ENCODE peak calls at places on chromosomes 5 and 9, in nine cellular contexts. I is HCT116; T is RWPE2; S is thoracic aorta; D is CD4-positive, alpha-beta memory T cell; J is left ventricle myocardium inferior; O is IMR-90; Z is colonic mucosa; Y is GM06990. C is an unnamed sample.
A peak's percentile ranks its signal among the peaks of the same experiment; 100 is the strongest.

GRCh38 chr9:132637801-132638200 is 32.0 kb downstream of the DDX31 start:
- DNase-seq in O (no peak), J (no peak), Y (no peak), I (no peak), S (no peak), D (no peak), Z (no peak), T (no peak), C (no peak)

GRCh38 chr5:154624341-154624740 is 130.8 kb upstream of the LARP1 start:
- DNase-seq in J (no peak), S (no peak), D (no peak), T (no peak), O (no peak), I (no peak), Z (no peak), Y (no peak), C (no peak)

GRCh38 chr9:131739192-131739961 is 499 bp downstream of the RAPGEF1 start:
- DNase-seq in J (peak; percentile 41), I (no peak), S (no peak), D (peak; percentile 47), O (no peak), T (no peak), Z (peak; percentile 51), Y (peak; percentile 59), C (no peak)

GRCh38 chr5:132877938-132878337 is 4.5 kb downstream of the LEAP2 start:
- DNase-seq in J (peak; percentile 23), D (no peak), Y (no peak), S (no peak), O (peak; percentile 82), T (no peak), Z (peak; percentile 70), I (no peak), C (no peak)

GRCh38 chr9:2570615-2571479 is 50.7 kb upstream of the VLDLR start:
- DNase-seq in D (no peak), I (peak; percentile 79), T (no peak), O (peak; percentile 62), J (peak; percentile 93), Y (peak; percentile 13), S (peak; percentile 69), Z (peak; percentile 96), C (no peak)

GRCh38 chr5:171418982-171419662 is at the start of gene FGF18:
- DNase-seq in Z (peak; percentile 47), I (peak; percentile 56), Y (peak; percentile 65), D (peak; percentile 24), O (peak; percentile 51), J (peak; percentile 62), S (no peak), T (peak; percentile 78), C (no peak)

GRCh38 chr5:133026664-133027153 is 360 bp upstream of the ZCCHC10 start:
- DNase-seq in T (no peak), I (no peak), J (no peak), Y (no peak), S (no peak), O (no peak), D (no peak), Z (no peak), C (no peak)

GRCh38 chr5:77640577-77641396 is 2.3 kb upstream of the OTP start:
- DNase-seq in I (no peak), D (no peak), Z (no peak), Y (no peak), O (no peak), T (no peak), J (no peak), S (no peak), C (no peak)

GRCh38 chr9:93089481-93089991 is 6.5 kb upstream of the CARD19 start:
- DNase-seq in J (no peak), S (no peak), Y (no peak), Z (peak; percentile 15), I (no peak), T (no peak), O (no peak), D (no peak), C (no peak)

GRCh38 chr9:71816782-71817549 is 48.7 kb upstream of the CEMIP2 start:
- DNase-seq in Z (no peak), I (no peak), O (no peak), S (no peak), Y (no peak), J (no peak), T (no peak), D (no peak), C (no peak)

GRCh38 chr9:136964171-136964689 is 12.2 kb downstream of the LCN12 start:
- DNase-seq in T (no peak), O (no peak), D (no peak), Y (no peak), J (no peak), I (no peak), Z (peak; percentile 88), S (no peak), C (no peak)

GRCh38 chr9:74458832-74459231 is 38.3 kb upstream of the RORB start:
- DNase-seq in O (no peak), Y (no peak), T (no peak), I (no peak), S (no peak), J (no peak), D (no peak), Z (no peak), C (no peak)

GRCh38 chr9:91428927-91429351 is 5.3 kb upstream of the NFIL3 start:
- DNase-seq in S (no peak), J (no peak), O (peak; percentile 86), T (no peak), Y (no peak), Z (no peak), I (no peak), D (no peak), C (no peak)

GRCh38 chr5:75523275-75523674 is 11.6 kb downstream of the POLK start:
- DNase-seq in Y (no peak), T (no peak), I (no peak), S (no peak), O (no peak), Z (no peak), J (no peak), D (no peak), C (no peak)

GRCh38 chr5:56812110-56812509 is 3.2 kb upstream of the MAP3K1 start:
- DNase-seq in O (peak; percentile 29), S (no peak), Y (no peak), D (no peak), I (no peak), J (no peak), Z (no peak), T (no peak), C (no peak)

GRCh38 chr5:56816546-56817081 is 1.3 kb downstream of the MAP3K1 start:
- DNase-seq in O (peak; percentile 54), I (no peak), Y (peak; percentile 84), T (peak; percentile 66), Z (peak; percentile 68), D (peak; percentile 69), S (no peak), J (peak; percentile 45), C (peak; percentile 58)

GRCh38 chr5:112684737-112685136 is 52.9 kb upstream of the APC start:
- DNase-seq in J (no peak), Z (no peak), O (peak; percentile 74), I (no peak), S (no peak), Y (no peak), D (no peak), T (no peak), C (no peak)

GRCh38 chr9:107269681-107270080 is 13.4 kb upstream of the RAD23B start:
- DNase-seq in O (peak; percentile 55), I (no peak), S (no peak), Z (no peak), Y (no peak), T (no peak), J (no peak), D (no peak), C (no peak)

GRCh38 chr9:97529363-97530076 is 28.1 kb downstream of the TMOD1 start:
- DNase-seq in Y (peak; percentile 50), Z (no peak), T (no peak), I (no peak), O (peak; percentile 43), S (no peak), J (peak; percentile 47), D (no peak), C (no peak)

DNA sequence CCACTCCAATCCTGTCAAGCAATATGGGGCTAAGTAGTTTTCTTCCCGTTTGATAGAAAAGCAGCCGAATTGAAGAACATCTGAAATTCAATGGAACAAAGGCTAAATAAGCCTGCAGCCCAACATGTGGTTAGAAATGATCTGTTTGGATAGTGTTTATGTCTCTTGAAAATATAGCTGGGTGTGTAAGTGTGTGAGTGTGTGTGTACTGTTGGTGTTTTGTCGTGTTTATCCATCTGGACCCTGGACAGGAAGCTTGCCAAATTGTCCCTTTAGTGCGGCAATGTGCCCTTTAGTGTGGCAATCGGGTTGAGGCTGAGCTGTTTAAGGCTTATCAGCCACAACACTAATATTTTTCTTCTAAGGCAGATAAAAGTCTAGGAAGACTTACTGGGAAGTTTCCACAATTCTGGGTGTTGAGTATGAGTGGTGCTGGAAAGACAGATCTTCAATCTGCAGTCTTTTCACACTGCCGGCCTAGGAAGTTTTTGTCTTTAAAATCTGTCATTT is 180.2 kb downstream of the YTHDC2 start:
- DNase-seq in Y (no peak), J (no peak), I (no peak), S (no peak), Z (no peak), T (no peak), D (no peak), O (no peak), C (no peak)
- H3K27me3 ChIP-seq in Y (no peaks in the 10 kb centered on the region), J (peaks cover 25% of the 10 kb centered on the region), I (peaks cover 64% of the 10 kb centered on the region), S (no peaks in the 10 kb centered on the region), Z (peaks cover 8% of the 10 kb centered on the region), T (peaks cover 41% of the 10 kb centered on the region), D (no peaks in the 10 kb centered on the region), O (peaks cover 20% of the 10 kb centered on the region), C (no peaks in the 10 kb centered on the region)

DNA sequence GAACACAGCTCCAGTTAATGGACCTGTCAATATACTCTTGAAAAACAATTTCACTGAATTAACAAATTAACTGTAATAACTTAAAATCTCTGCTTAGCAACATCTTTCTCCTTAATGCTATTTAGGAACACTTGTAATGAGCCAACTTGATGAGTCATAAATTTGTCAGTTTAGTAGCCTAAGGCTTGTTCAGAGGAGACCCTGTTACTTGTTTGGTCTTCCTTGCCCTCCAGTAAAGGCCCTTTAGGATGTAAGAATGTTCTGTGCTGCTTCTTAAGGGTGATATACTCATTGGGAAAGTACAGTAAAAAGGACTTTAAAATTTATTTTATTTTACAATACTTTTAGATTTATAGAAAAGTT is 11.4 kb upstream of the MATR3 start:
- DNase-seq in I (no peak), S (no peak), Y (no peak), Z (no peak), T (no peak), D (no peak), J (no peak), O (peak; percentile 55), C (no peak)
- H3K36me3 ChIP-seq in I (peaks cover 83% of the 10 kb centered on the region), S (peaks cover 3% of the 10 kb centered on the region), Y (peaks cover 20% of the 10 kb centered on the region), Z (no peaks in the 10 kb centered on the region), T (peaks cover 99% of the 10 kb centered on the region), D (peaks cover 5% of the 10 kb centered on the region), J (peaks cover 68% of the 10 kb centered on the region), O (peaks cover 27% of the 10 kb centered on the region), C (no peaks in the 10 kb centered on the region)

GRCh38 chr5:176823869-176824412 is 13.6 kb downstream of the UNC5A start:
- DNase-seq in S (no peak), T (no peak), Y (no peak), I (no peak), D (no peak), O (no peak), J (no peak), Z (no peak), C (no peak)
- H3K27me3 ChIP-seq in S (peaks cover 2% of the 10 kb centered on the region), T (peaks cover 3% of the 10 kb centered on the region), Y (no peaks in the 10 kb centered on the region), I (no peaks in the 10 kb centered on the region), D (peaks cover 5% of the 10 kb centered on the region), O (peaks cover 37% of the 10 kb centered on the region), J (peaks cover 55% of the 10 kb centered on the region), Z (peaks cover 3% of the 10 kb centered on the region), C (no peaks in the 10 kb centered on the region)

GRCh38 chr9:33959725-33960124 is 89.0 kb downstream of the UBAP2 start:
- DNase-seq in O (no peak), Z (no peak), Y (no peak), D (no peak), S (no peak), I (no peak), T (no peak), J (no peak), C (no peak)

GRCh38 chr9:33964369-33964768 is 84.3 kb downstream of the UBAP2 start:
- DNase-seq in O (no peak), Z (no peak), J (no peak), S (no peak), D (no peak), T (no peak), I (no peak), Y (no peak), C (no peak)
- H3K36me3 ChIP-seq in O (peaks cover 3% of the 10 kb centered on the region), Z (no peaks in the 10 kb centered on the region), J (peaks cover 27% of the 10 kb centered on the region), S (peaks cover 4% of the 10 kb centered on the region), D (peaks cover 4% of the 10 kb centered on the region), T (peaks cover 68% of the 10 kb centered on the region), I (no peaks in the 10 kb centered on the region), Y (peaks cover 3% of the 10 kb centered on the region), C (no peaks in the 10 kb centered on the region)

C was measured in naive thymus-derived CD4-positive, alpha-beta T cell.